ENCODE peak calls at places on chromosomes 6 and 20, in nine cellular contexts. V, U, C, K, G, X, R, A and B are unnamed samples.

GRCh38 chr6:41734666-41735426 is 562 bp downstream of the TFEB start:
- DNase-seq in C (peak), G (peak), K (peak), A (peak), U (peak), V (peak), X (peak), R (peak), B (peak)

GRCh38 chr6:41538556-41539182 is 7.5 kb upstream of the FOXP4 start:
- DNase-seq in U (peak), V (no peak), G (no peak), K (peak), C (peak), X (peak), A (no peak), R (no peak), B (no peak)

GRCh38 chr6:39076086-39076992 is 27.8 kb downstream of the GLP1R start:
- DNase-seq in X (no peak), R (no peak), K (no peak), A (no peak), V (no peak), C (no peak), G (no peak), U (no peak), B (no peak)

GRCh38 chr20:63315982-63316491 is 23.1 kb downstream of the COL20A1 start:
- DNase-seq in C (no peak), A (no peak), X (no peak), V (no peak), G (peak), R (no peak), U (no peak), K (no peak), B (no peak)

GRCh38 chr6:29005183-29005885 is at the start of gene ZNF311:
- DNase-seq in R (no peak), X (peak), C (peak), G (no peak), V (no peak), A (peak), U (no peak), K (peak), B (peak)

GRCh38 chr6:84033523-84034451 is at the start of gene MRAP2:
- DNase-seq in K (peak), R (no peak), V (peak), U (no peak), C (peak), G (peak), X (peak), A (peak), B (peak)

GRCh38 chr6:2950713-2951112 is 20.7 kb downstream of the SERPINB6 start:
- DNase-seq in G (no peak), U (no peak), K (no peak), V (no peak), X (no peak), R (no peak), A (no peak), C (no peak), B (no peak)

GRCh38 chr20:45336530-45337366 is 11.5 kb downstream of the SDC4 start:
- DNase-seq in A (no peak), U (no peak), R (peak), V (no peak), G (no peak), X (peak), K (peak), C (peak), B (no peak)

GRCh38 chr6:167574431-167575097 is 249.7 kb downstream of the TTLL2 start:
- DNase-seq in A (no peak), K (peak), V (peak), C (no peak), U (no peak), R (no peak), X (no peak), G (no peak), B (no peak)

GRCh38 chr20:10790013-10790412 is 116.2 kb upstream of the JAG1 start:
- DNase-seq in V (no peak), R (no peak), C (no peak), G (no peak), K (no peak), A (no peak), U (no peak), X (peak), B (no peak)

GRCh38 chr6:83384751-83385150 is 46.1 kb downstream of the ME1 start:
- DNase-seq in R (no peak), X (no peak), K (no peak), V (no peak), C (no peak), A (no peak), U (no peak), G (no peak), B (no peak)

GRCh38 chr20:25314497-25315417 is 66.9 kb downstream of the PYGB start:
- DNase-seq in K (no peak), V (no peak), X (no peak), U (no peak), C (no peak), G (no peak), A (no peak), R (no peak), B (no peak)

GRCh38 chr6:35640017-35640664 is 48.6 kb downstream of the FKBP5 start:
- DNase-seq in C (peak), R (no peak), V (no peak), G (no peak), U (no peak), A (no peak), K (no peak), X (no peak), B (no peak)

GRCh38 chr6:122082370-122082769 is 317.1 kb upstream of the HSF2 start:
- DNase-seq in A (no peak), G (no peak), R (no peak), U (no peak), C (no peak), V (no peak), K (no peak), X (no peak), B (no peak)

GRCh38 chr20:10433014-10433622 is 904 bp downstream of the MKKS start:
- DNase-seq in R (no peak), G (no peak), V (no peak), U (peak), A (no peak), K (no peak), C (no peak), X (no peak), B (no peak)

GRCh38 chr6:163324928-163325784 is 89.4 kb upstream of the QKI start:
- DNase-seq in G (no peak), R (no peak), C (peak), X (no peak), A (no peak), V (peak), U (no peak), K (peak), B (peak)

GRCh38 chr20:701401-702129 is 26.0 kb upstream of the SCRT2 start:
- DNase-seq in K (no peak), U (no peak), C (no peak), G (no peak), X (no peak), V (no peak), A (no peak), R (no peak), B (no peak)

GRCh38 chr6:130743175-130743574 is 84.0 kb upstream of the SMLR1 start:
- DNase-seq in U (no peak), A (no peak), G (no peak), C (no peak), X (no peak), V (no peak), K (no peak), R (no peak), B (no peak)

GRCh38 chr20:35699914-35700624 is 864 bp downstream of the ROMO1 start:
- DNase-seq in U (no peak), G (no peak), V (no peak), X (no peak), K (no peak), R (no peak), C (no peak), A (no peak), B (no peak)

GRCh38 chr6:157659536-157660271 is 163.3 kb upstream of the SNX9 start:
- DNase-seq in X (no peak), V (no peak), G (no peak), R (no peak), C (no peak), A (no peak), K (no peak), U (no peak), B (no peak)

GRCh38 chr20:23368316-23369110 is 6.5 kb downstream of the GZF1 start:
- DNase-seq in R (no peak), K (peak), C (peak), V (no peak), G (no peak), U (no peak), A (no peak), X (no peak), B (peak)

GRCh38 chr20:62791301-62792181 is 4.7 kb upstream of the MRGBP start:
- DNase-seq in U (peak), A (peak), K (peak), R (peak), G (peak), X (peak), V (peak), C (peak), B (peak)

GRCh38 chr6:56624046-56624727 is 18.5 kb downstream of the DST start:
- DNase-seq in A (no peak), C (no peak), U (no peak), K (no peak), X (no peak), G (no peak), R (no peak), V (no peak), B (no peak)

GRCh38 chr20:43959079-43959919 is 44.6 kb downstream of the TOX2 start:
- DNase-seq in G (no peak), K (peak), X (peak), V (no peak), C (no peak), A (no peak), U (peak), R (no peak), B (peak)

GRCh38 chr6:1771324-1771723 is 161.6 kb downstream of the FOXC1 start:
- DNase-seq in V (no peak), C (peak), X (peak), R (peak), U (peak), G (no peak), K (peak), A (no peak), B (no peak)

GRCh38 chr20:53623454-53624206 is 30.0 kb upstream of the ZNF217 start:
- DNase-seq in U (peak), A (peak), V (peak), K (peak), G (no peak), X (peak), R (peak), C (peak), B (peak)

GRCh38 chr6:16184554-16184953 is 53.8 kb upstream of the GMPR start:
- DNase-seq in R (no peak), K (no peak), V (no peak), U (no peak), G (no peak), X (no peak), A (no peak), C (no peak), B (no peak)

GRCh38 chr6:16187185-16187584 is 51.2 kb upstream of the GMPR start:
- DNase-seq in U (no peak), V (no peak), R (no peak), A (no peak), C (no peak), G (no peak), X (no peak), K (no peak), B (no peak)

GRCh38 chr6:16182428-16182827 is 53.5 kb downstream of the MYLIP start:
- DNase-seq in G (no peak), U (no peak), A (no peak), R (no peak), K (no peak), X (no peak), V (no peak), C (peak), B (no peak)

GRCh38 chr6:16181429-16182359 is 52.8 kb downstream of the MYLIP start:
- DNase-seq in U (peak), A (no peak), R (no peak), X (no peak), C (peak), G (no peak), K (no peak), V (no peak), B (no peak)

GRCh38 chr6:16184129-16184528 is 54.3 kb upstream of the GMPR start:
- DNase-seq in X (peak), V (no peak), K (peak), G (peak), A (no peak), U (peak), C (peak), R (no peak), B (peak)
- TF ChIP-seq CTCF in X (peak), V (peak), K (peak), G (no peak), A (peak), U (peak), C (no peak), R (no peak), B (peak)

GRCh38 chr6:154164397-154164796 is 125.4 kb downstream of the OPRM1 start:
- DNase-seq in C (peak), R (no peak), G (no peak), U (peak), A (no peak), V (no peak), K (peak), X (peak), B (no peak)

GRCh38 chr6:154165488-154165887 is 126.4 kb downstream of the OPRM1 start:
- DNase-seq in U (no peak), C (no peak), R (no peak), V (no peak), K (peak), A (no peak), X (no peak), G (no peak), B (no peak)

GRCh38 chr6:154169193-154169847 is 130.3 kb downstream of the OPRM1 start:
- DNase-seq in V (no peak), A (no peak), U (no peak), C (no peak), X (peak), R (no peak), G (no peak), K (peak), B (peak)

GRCh38 chr6:154167163-154167562 is 128.1 kb downstream of the OPRM1 start:
- DNase-seq in X (no peak), G (no peak), C (no peak), V (no peak), K (no peak), U (no peak), R (no peak), A (no peak), B (no peak)

DNA sequence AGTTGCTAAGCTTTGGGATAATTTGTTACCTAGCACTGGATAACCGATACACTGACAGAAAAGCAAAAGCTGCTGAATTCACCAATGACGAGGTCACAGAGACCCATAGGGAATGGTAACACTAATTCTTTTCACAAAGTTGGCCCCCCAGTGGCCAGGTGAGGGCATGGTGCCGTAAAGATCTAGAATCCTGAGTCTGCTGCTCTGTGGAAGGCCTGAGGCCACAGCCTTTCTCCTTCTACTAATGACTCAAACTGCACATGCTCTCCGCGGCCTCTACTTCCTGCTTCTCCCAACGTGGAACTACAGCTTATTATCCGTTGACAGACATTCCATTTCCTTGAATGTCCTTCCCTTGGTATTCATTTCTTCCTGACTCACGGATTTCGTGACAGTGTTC is 127.1 kb downstream of the OPRM1 start:
- DNase-seq in K (no peak), G (no peak), R (no peak), V (no peak), C (no peak), U (no peak), X (no peak), A (no peak), B (no peak)
- TF ChIP-seq CTCF in K (no peak), G (no peak), R (peak), V (no peak), C (no peak), U (peak), X (no peak), A (peak), B (no peak)

DNA sequence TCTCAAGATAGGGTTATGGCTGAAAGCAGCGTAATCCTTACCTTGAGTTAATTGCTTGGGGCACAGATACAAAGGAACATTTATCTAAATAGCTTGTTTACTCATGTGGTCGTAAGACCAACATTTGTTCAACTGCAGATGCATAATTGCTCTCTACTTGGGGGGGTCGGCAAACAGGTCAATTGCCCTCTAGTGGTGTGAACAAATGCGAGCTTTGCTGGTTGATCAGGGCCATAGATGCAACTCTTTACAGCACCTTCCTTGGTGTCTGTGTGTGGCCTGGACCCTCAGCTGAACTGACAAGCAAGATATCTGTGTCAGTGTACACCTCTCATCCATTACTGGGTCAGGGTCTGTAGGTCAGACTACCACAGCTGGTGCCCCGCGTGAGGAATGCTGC is 24.1 kb downstream of the HLA-DPA1 start:
- DNase-seq in V (no peak), A (no peak), K (no peak), U (peak), R (no peak), C (no peak), G (no peak), X (no peak), B (no peak)
- TF ChIP-seq CTCF in V (peak), A (peak), K (peak), U (peak), R (peak), C (no peak), G (no peak), X (no peak), B (peak)

DNA sequence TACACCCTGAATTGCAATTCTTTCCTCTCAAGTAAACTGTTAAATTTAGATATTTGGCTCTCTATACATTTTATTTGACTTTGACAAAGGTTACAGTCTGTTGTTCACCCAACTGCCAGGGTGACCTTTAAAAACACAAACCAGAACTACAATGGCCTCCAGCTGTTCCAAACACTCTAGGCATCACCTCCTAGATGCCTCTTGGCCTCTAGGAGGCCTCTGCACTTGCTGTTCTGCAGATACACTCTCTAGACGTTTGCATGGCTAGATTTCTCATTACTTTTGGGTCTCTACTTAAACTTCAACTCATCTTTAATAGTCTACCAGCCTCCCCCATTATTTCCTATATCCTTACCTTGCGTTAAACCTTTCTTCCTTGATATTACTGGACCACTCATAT is 102.8 kb upstream of the BEND3 start:
- DNase-seq in X (no peak), U (no peak), A (no peak), V (no peak), K (no peak), R (no peak), C (no peak), G (no peak), B (no peak)
- TF ChIP-seq CTCF in X (no peak), U (no peak), A (no peak), V (no peak), K (no peak), R (no peak), C (no peak), G (no peak), B (no peak)

GRCh38 chr20:42678895-42679294 is 510.8 kb downstream of the PTPRT start:
- DNase-seq in V (no peak), A (no peak), C (no peak), G (no peak), U (no peak), R (no peak), X (no peak), K (no peak), B (no peak)
- TF ChIP-seq CTCF in V (no peak), A (peak), C (no peak), G (no peak), U (peak), R (no peak), X (no peak), K (no peak), B (no peak)

DNA sequence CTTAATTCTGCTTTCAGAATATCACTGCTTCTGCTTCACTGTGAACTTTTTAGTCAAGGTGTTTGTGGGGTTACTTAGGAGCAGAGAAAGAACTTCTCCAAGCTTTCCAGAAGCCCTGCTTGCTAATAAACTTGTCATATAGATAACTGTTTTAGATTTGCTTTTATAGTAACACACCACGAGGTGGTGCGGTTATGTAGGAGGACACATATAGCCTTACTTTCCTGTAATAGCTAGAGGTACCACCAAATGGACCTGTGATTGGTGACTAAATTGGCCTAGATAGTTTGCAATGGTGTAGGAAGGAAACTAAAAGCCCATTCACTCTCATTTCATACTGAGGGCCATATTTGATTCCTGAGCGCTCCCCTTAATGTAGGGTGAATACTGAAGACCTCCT is 52.3 kb upstream of the BCLAF1 start:
- DNase-seq in C (peak), R (peak), K (no peak), G (no peak), X (no peak), V (no peak), A (no peak), U (peak), B (no peak)
- TF ChIP-seq CTCF in C (no peak), R (peak), K (no peak), G (no peak), X (no peak), V (no peak), A (peak), U (no peak), B (no peak)

GRCh38 chr20:2281563-2281962 is 14.2 kb upstream of the TGM3 start:
- DNase-seq in X (no peak), C (no peak), G (no peak), K (no peak), V (no peak), U (no peak), A (no peak), R (no peak), B (no peak)
- TF ChIP-seq CTCF in X (no peak), C (no peak), G (no peak), K (no peak), V (no peak), U (no peak), A (no peak), R (no peak), B (no peak)